ENCODE peak calls at places on chromosomes 5 and 9, in eight cellular contexts. L is mesenteric fat pad, P is HFF-Myc, Z is posterior cingulate gyrus, E is hippocampal formation, H is GM19239, R is astrocyte, Q is NCI-H1092. B is an unnamed sample.

GRCh38 chr5:3265131-3265885 is 330.3 kb upstream of the IRX1 start:
- DNase-seq in L (no peak), P (no peak), Z (no peak), E (no peak), H (no peak), R (no peak), Q (no peak), B (no peak)

GRCh38 chr9:36036780-36037579 is at the start of gene RECK:
- DNase-seq in L (peak), P (no peak), Z (peak), E (peak), H (peak), R (peak), Q (peak), B (peak)

GRCh38 chr5:124111886-124112285 is 599.9 kb downstream of the CSNK1G3 start:
- DNase-seq in L (no peak), P (no peak), Z (no peak), E (no peak), H (no peak), R (no peak), Q (no peak), B (no peak)

GRCh38 chr9:16341176-16341575 is 529.3 kb downstream of the BNC2 start:
- DNase-seq in L (no peak), P (no peak), Z (no peak), E (no peak), H (no peak), R (peak), Q (no peak), B (no peak)

GRCh38 chr5:175378444-175379028 is 65.4 kb downstream of the DRD1 start:
- DNase-seq in L (no peak), P (peak), Z (no peak), E (no peak), H (no peak), R (peak), Q (no peak), B (no peak)

GRCh38 chr5:64654184-64654938 is 35.9 kb upstream of the SHISAL2B start:
- DNase-seq in L (no peak), P (no peak), Z (no peak), E (no peak), H (no peak), R (no peak), Q (no peak), B (no peak)

GRCh38 chr5:5497132-5497748 is 74.8 kb downstream of the ICE1 start:
- DNase-seq in L (no peak), P (peak), Z (peak), E (peak), H (peak), R (peak), Q (peak), B (peak)

GRCh38 chr5:66554211-66554610 is 42.0 kb upstream of the MAST4 start:
- DNase-seq in L (no peak), P (no peak), Z (no peak), E (peak), H (peak), R (peak), Q (no peak), B (peak)

GRCh38 chr5:56078271-56078670 is 83.5 kb upstream of the IL6ST start:
- DNase-seq in L (no peak), P (no peak), Z (no peak), E (no peak), H (no peak), R (no peak), Q (no peak), B (no peak)

GRCh38 chr9:128026255-128027165 is 40.6 kb downstream of the NAIF1 start:
- DNase-seq in L (no peak), P (no peak), Z (no peak), E (no peak), H (peak), R (no peak), Q (no peak), B (peak)

GRCh38 chr5:172173771-172174170 is 14.3 kb downstream of the STK10 start:
- DNase-seq in L (no peak), P (no peak), Z (no peak), E (no peak), H (no peak), R (peak), Q (no peak), B (no peak)

GRCh38 chr5:63962345-63962744 is at the start of gene HTR1A:
- DNase-seq in L (no peak), P (no peak), Z (no peak), E (no peak), H (no peak), R (no peak), Q (no peak), B (no peak)

GRCh38 chr9:107153336-107153735 is 129.7 kb upstream of the RAD23B start:
- DNase-seq in L (no peak), P (no peak), Z (no peak), E (no peak), H (no peak), R (peak), Q (no peak), B (no peak)

GRCh38 chr5:18068851-18069250 is 434.6 kb downstream of the TAF11L14 start:
- DNase-seq in L (no peak), P (no peak), Z (no peak), E (no peak), H (no peak), R (no peak), Q (no peak), B (no peak)

GRCh38 chr5:176373100-176373818 is 8.0 kb downstream of the ARL10 start:
- DNase-seq in L (no peak), P (no peak), Z (no peak), E (no peak), H (no peak), R (no peak), Q (no peak), B (no peak)

GRCh38 chr5:157986431-157986990 is 127.6 kb upstream of the CLINT1 start:
- DNase-seq in L (no peak), P (no peak), Z (no peak), E (no peak), H (no peak), R (no peak), Q (no peak), B (no peak)

GRCh38 chr5:122665087-122665486 is 109.8 kb upstream of the SNX2 start:
- DNase-seq in L (no peak), P (no peak), Z (no peak), E (no peak), H (no peak), R (no peak), Q (no peak), B (no peak)

GRCh38 chr5:66307647-66308257 is 163.7 kb downstream of the SREK1 start:
- DNase-seq in L (no peak), P (peak), Z (no peak), E (no peak), H (peak), R (peak), Q (peak), B (no peak)

GRCh38 chr5:101012880-101013279 is 109.8 kb upstream of the ST8SIA4 start:
- DNase-seq in L (no peak), P (no peak), Z (no peak), E (no peak), H (no peak), R (no peak), Q (no peak), B (no peak)

GRCh38 chr9:133525677-133526076 is 918 bp upstream of the MYMK start:
- DNase-seq in L (no peak), P (no peak), Z (no peak), E (no peak), H (no peak), R (no peak), Q (no peak), B (no peak)

GRCh38 chr9:1071730-1072129 is 21.6 kb downstream of the DMRT2 start:
- DNase-seq in L (no peak), P (no peak), Z (no peak), E (no peak), H (no peak), R (no peak), Q (no peak), B (no peak)